ENCODE peak calls at places on chromosomes 4 and X, in four cellular contexts. O is stimulated activated CD8-positive, alpha-beta memory T cell treated with anti-CD3 and anti-CD28 coated beads, Interleukin-7, amount 100 ng/mL, for 1 hour; F is endodermal cell; V is naive thymus-derived CD4-positive, alpha-beta T cell. P is an unnamed sample.

GRCh38 chr4:99126376-99126775 is 17.7 kb downstream of the ADH4 start:
- DNase-seq in F (no peak), V (no peak), O (no peak), P (no peak)

GRCh38 chrX:54042609-54043010 is 1.7 kb downstream of the PHF8 start:
- DNase-seq in F (peak), O (no peak), V (peak), P (peak)

GRCh38 chrX:39983715-39984114 is 114.0 kb downstream of the BCOR start:
- DNase-seq in O (no peak), V (no peak), F (no peak), P (no peak)

GRCh38 chr4:76090241-76090691 is 15.8 kb downstream of the ART3 start:
- DNase-seq in F (no peak), V (no peak), O (no peak), P (peak)

GRCh38 chrX:13142891-13143290 is 98.5 kb upstream of the FAM9C start:
- DNase-seq in O (no peak), V (no peak), F (no peak), P (no peak)

GRCh38 chr4:957231-957580 is 16.2 kb downstream of the DGKQ start:
- DNase-seq in O (no peak), V (no peak), F (no peak), P (no peak)

GRCh38 chr4:80069108-80069836 is 3.8 kb downstream of the ANTXR2 start:
- DNase-seq in V (no peak), O (no peak), F (no peak), P (no peak)

GRCh38 chrX:137574102-137574783 is 8.3 kb downstream of the ZIC3 start:
- DNase-seq in O (no peak), V (no peak), F (peak), P (no peak)

GRCh38 chrX:23726196-23726595 is 16.9 kb downstream of the ACOT9 start:
- DNase-seq in O (no peak), V (no peak), F (no peak), P (peak)

GRCh38 chr4:146029939-146030710 is 91.5 kb upstream of the ZNF827 start:
- DNase-seq in V (no peak), F (no peak), O (no peak), P (peak)

GRCh38 chrX:40175416-40176255 is 77.9 kb upstream of the BCOR start:
- DNase-seq in F (peak), O (peak), V (peak), P (peak)

P was measured in naive B cell.